ENCODE peak calls at places on chromosomes 4 and X, in six cellular contexts. L, S, Z, E, G and T are unnamed samples.

GRCh38 chr4:141636077-141636770 is at the start of gene IL15:
- DNase-seq in L (peak; percentile 33), S (peak; percentile 66), Z (peak; percentile 45), E (peak; percentile 36), G (peak; percentile 72), T (peak; percentile 52)

GRCh38 chr4:138951764-138952163 is 63.8 kb upstream of the NOCT start:
- DNase-seq in L (no peak), S (no peak), Z (no peak), E (no peak), G (no peak), T (no peak)

GRCh38 chr4:3287271-3287971 is 5.4 kb upstream of the RGS12 start:
- DNase-seq in L (no peak), S (no peak), Z (no peak), E (no peak), G (no peak), T (no peak)

GRCh38 chrX:25523574-25523973 is 507.8 kb upstream of the ARX start:
- DNase-seq in L (no peak), S (peak; percentile 54), Z (no peak), E (peak; percentile 6), G (no peak), T (no peak)

GRCh38 chr4:173752610-173753009 is 222.6 kb upstream of the HAND2 start:
- DNase-seq in L (no peak), S (peak; percentile 41), Z (no peak), E (peak; percentile 58), G (no peak), T (no peak)

GRCh38 chr4:15234101-15234500 is 193.7 kb upstream of the C1QTNF7 start:
- DNase-seq in L (no peak), S (no peak), Z (no peak), E (no peak), G (no peak), T (no peak)

GRCh38 chr4:122548452-122548851 is 72.4 kb downstream of the IL21 start:
- DNase-seq in L (no peak), S (no peak), Z (no peak), E (no peak), G (no peak), T (no peak)

GRCh38 chr4:20043992-20044391 is 207.7 kb upstream of the SLIT2 start:
- DNase-seq in L (no peak), S (no peak), Z (no peak), E (no peak), G (no peak), T (no peak)

DNA sequence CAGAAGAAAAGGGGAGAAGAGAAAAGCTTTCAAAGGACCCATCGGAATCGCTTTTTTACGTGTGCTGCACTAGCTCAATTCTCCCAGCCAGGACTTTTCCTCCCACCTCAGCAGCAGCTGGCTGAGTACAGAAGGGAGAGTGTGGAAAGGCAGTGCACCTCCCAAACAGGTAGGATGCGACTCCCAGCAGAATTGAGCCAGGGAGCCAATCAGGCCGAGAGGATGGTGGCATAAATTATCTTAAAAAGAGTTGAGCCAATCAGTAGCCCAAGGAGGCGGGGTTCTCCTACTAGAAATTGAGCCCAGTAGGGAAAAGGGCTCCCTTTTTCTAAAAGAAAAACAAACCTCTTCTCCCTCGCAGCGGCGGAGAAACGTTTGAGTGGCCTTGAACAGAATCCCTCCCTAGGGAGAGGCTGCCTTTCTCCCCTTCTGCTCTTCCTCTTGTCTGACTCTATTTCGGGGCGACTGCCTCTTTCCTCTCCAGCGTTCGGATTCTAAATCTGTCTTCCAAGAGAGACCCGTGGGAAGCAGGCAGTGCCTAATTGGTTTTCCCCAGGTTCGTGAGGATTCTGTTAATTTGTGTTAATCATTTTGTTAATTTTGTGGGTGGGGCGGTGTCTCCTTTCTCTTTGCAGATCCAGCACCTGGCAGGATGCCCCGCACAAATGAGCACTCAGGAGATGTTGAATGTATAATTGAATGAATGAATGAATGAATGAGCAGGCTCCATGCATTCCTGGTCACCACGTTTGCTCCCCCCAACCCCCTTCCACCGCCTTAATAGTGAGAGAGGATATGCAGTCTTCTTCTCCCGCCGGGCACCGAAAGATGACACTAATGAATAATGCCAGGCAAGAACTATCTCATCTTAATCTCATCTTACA is at the start of gene GABRG1:
- DNase-seq in L (peak; percentile 12), S (no peak), Z (no peak), E (no peak), G (no peak), T (no peak)
- H3K4me3 ChIP-seq in L (peak within 1 kb of the TSS; percentile 13), S (no peak within 1 kb of the TSS), Z (no peak within 1 kb of the TSS), E (no peak within 1 kb of the TSS), G (no peak within 1 kb of the TSS), T (no peak within 1 kb of the TSS)

GRCh38 chrX:36626898-36627297 is 381.3 kb upstream of the FAM47C start:
- DNase-seq in L (no peak), S (no peak), Z (no peak), E (no peak), G (no peak), T (no peak)
- H3K4me1 ChIP-seq in L (no peaks in the 10 kb centered on the region), S (no peaks in the 10 kb centered on the region), Z (no peaks in the 10 kb centered on the region), E (no peaks in the 10 kb centered on the region), G (no peaks in the 10 kb centered on the region), T (no peaks in the 10 kb centered on the region)

GRCh38 chrX:101051153-101051548 is 760 bp downstream of the TRMT2B start:
- DNase-seq in L (no peak), S (no peak), Z (peak; percentile 38), E (no peak), G (no peak), T (no peak)

GRCh38 chrX:101057095-101057714 is 5.3 kb upstream of the TRMT2B start:
- DNase-seq in L (no peak), S (no peak), Z (no peak), E (no peak), G (no peak), T (no peak)

GRCh38 chrX:101051549-101052302 is at the start of gene TRMT2B:
- DNase-seq in L (peak; percentile 58), S (peak; percentile 87), Z (peak; percentile 74), E (peak; percentile 52), G (peak; percentile 84), T (peak; percentile 80)
- TF ChIP-seq POLR2A in L (no peak), S (peak; percentile 41), Z (no peak), E (peak; percentile 22), G (no peak), T (peak; percentile 47)

GRCh38 chr4:182493377-182493776 is 250.2 kb downstream of the TENM3 start:
- DNase-seq in L (no peak), S (no peak), Z (no peak), E (no peak), G (no peak), T (no peak)
- H3K4me3 ChIP-seq in L (no peak overlapping the region), S (no peak overlapping the region), Z (no peak overlapping the region), E (no peak overlapping the region), G (no peak overlapping the region), T (no peak overlapping the region)

DNA sequence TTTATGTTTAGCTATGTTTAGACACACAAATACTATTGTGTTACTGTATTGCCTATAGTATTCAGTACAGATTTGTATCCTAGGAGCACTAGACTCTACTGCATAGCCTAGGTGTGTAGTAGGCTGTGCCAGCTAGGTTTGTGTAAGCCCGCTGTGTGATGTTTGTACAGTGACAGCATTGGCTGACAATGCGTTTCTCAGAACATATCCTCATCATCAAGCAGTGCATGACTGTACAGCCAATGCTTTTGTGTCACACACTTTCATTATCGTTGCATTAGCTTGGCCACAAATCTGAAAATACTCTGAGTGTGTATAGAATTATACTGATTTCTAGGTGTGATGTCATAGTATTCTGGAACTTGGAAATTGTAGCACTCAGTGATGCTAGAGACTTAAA is 63.4 kb downstream of the CLDN34 start:
- DNase-seq in L (no peak), S (peak; percentile 92), Z (no peak), E (no peak), G (no peak), T (no peak)
- H3K4me1 ChIP-seq in L (no peaks in the 10 kb centered on the region), S (peaks cover 79% of the 10 kb centered on the region), Z (peaks cover 3% of the 10 kb centered on the region), E (no peaks in the 10 kb centered on the region), G (peaks cover 15% of the 10 kb centered on the region), T (peaks cover 8% of the 10 kb centered on the region)